ENCODE peak calls at places on chromosomes 16 and 17, in nine cellular contexts. One of them, this sample, is unnamed.

GRCh38 chr16:66605177-66605999 is 884 bp downstream of the CMTM3 start:
- DNase-seq in tibial nerve: peak
- DNase-seq in T-helper 1 cell: peak
- DNase-seq in activated CD8-positive, alpha-beta T cell treated with anti-CD3 and anti-CD28 coated beads, Interleukin-2, amount 10 ng/mL, durations not matched to agents 7 days and 5 days: peak
- DNase-seq in Kasumi-1: peak
- DNase-seq in occipital lobe: no peak
- DNase-seq in right cardiac atrium: peak
- DNase-seq in stimulated activated CD4-positive, alpha-beta T cell treated with anti-CD3 and anti-CD28 coated beads, Interleukin-4, amount 100 ng/mL, for 4 hours: peak
- DNase-seq in activated CD4-positive, CD25-positive, alpha-beta regulatory T cell treated with anti-CD3 and anti-CD28 coated beads, Interleukin-2, amount 50 U/mL, for 16 hours: no peak
- DNase-seq in this sample: no peak

GRCh38 chr17:78127240-78127887 is 1.2 kb downstream of the TMC6 start:
- DNase-seq in activated CD4-positive, CD25-positive, alpha-beta regulatory T cell treated with anti-CD3 and anti-CD28 coated beads, Interleukin-2, amount 50 U/mL, for 16 hours: no peak
- DNase-seq in activated CD8-positive, alpha-beta T cell treated with anti-CD3 and anti-CD28 coated beads, Interleukin-2, amount 10 ng/mL, durations not matched to agents 7 days and 5 days: peak
- DNase-seq in occipital lobe: peak
- DNase-seq in Kasumi-1: peak
- DNase-seq in tibial nerve: peak
- DNase-seq in stimulated activated CD4-positive, alpha-beta T cell treated with anti-CD3 and anti-CD28 coated beads, Interleukin-4, amount 100 ng/mL, for 4 hours: peak
- DNase-seq in right cardiac atrium: peak
- DNase-seq in T-helper 1 cell: peak
- DNase-seq in this sample: no peak

GRCh38 chr17:46772879-46773620 is 45.4 kb downstream of the WNT3 start:
- DNase-seq in Kasumi-1: peak
- DNase-seq in stimulated activated CD4-positive, alpha-beta T cell treated with anti-CD3 and anti-CD28 coated beads, Interleukin-4, amount 100 ng/mL, for 4 hours: no peak
- DNase-seq in T-helper 1 cell: no peak
- DNase-seq in activated CD8-positive, alpha-beta T cell treated with anti-CD3 and anti-CD28 coated beads, Interleukin-2, amount 10 ng/mL, durations not matched to agents 7 days and 5 days: peak
- DNase-seq in occipital lobe: no peak
- DNase-seq in tibial nerve: no peak
- DNase-seq in right cardiac atrium: no peak
- DNase-seq in activated CD4-positive, CD25-positive, alpha-beta regulatory T cell treated with anti-CD3 and anti-CD28 coated beads, Interleukin-2, amount 50 U/mL, for 16 hours: no peak
- DNase-seq in this sample: no peak

GRCh38 chr16:28531777-28532744 is 6.7 kb downstream of the NUPR1 start:
- DNase-seq in T-helper 1 cell: no peak
- DNase-seq in tibial nerve: peak
- DNase-seq in right cardiac atrium: peak
- DNase-seq in Kasumi-1: no peak
- DNase-seq in stimulated activated CD4-positive, alpha-beta T cell treated with anti-CD3 and anti-CD28 coated beads, Interleukin-4, amount 100 ng/mL, for 4 hours: no peak
- DNase-seq in activated CD8-positive, alpha-beta T cell treated with anti-CD3 and anti-CD28 coated beads, Interleukin-2, amount 10 ng/mL, durations not matched to agents 7 days and 5 days: no peak
- DNase-seq in occipital lobe: no peak
- DNase-seq in activated CD4-positive, CD25-positive, alpha-beta regulatory T cell treated with anti-CD3 and anti-CD28 coated beads, Interleukin-2, amount 50 U/mL, for 16 hours: no peak
- DNase-seq in this sample: no peak

GRCh38 chr17:21379080-21379711 is 3.0 kb downstream of the KCNJ12 start:
- DNase-seq in occipital lobe: no peak
- DNase-seq in stimulated activated CD4-positive, alpha-beta T cell treated with anti-CD3 and anti-CD28 coated beads, Interleukin-4, amount 100 ng/mL, for 4 hours: no peak
- DNase-seq in activated CD8-positive, alpha-beta T cell treated with anti-CD3 and anti-CD28 coated beads, Interleukin-2, amount 10 ng/mL, durations not matched to agents 7 days and 5 days: no peak
- DNase-seq in activated CD4-positive, CD25-positive, alpha-beta regulatory T cell treated with anti-CD3 and anti-CD28 coated beads, Interleukin-2, amount 50 U/mL, for 16 hours: no peak
- DNase-seq in T-helper 1 cell: no peak
- DNase-seq in Kasumi-1: no peak
- DNase-seq in tibial nerve: no peak
- DNase-seq in right cardiac atrium: peak
- DNase-seq in this sample: no peak

GRCh38 chr16:12057276-12057675 is 80.7 kb downstream of the SNX29 start:
- DNase-seq in T-helper 1 cell: no peak
- DNase-seq in Kasumi-1: no peak
- DNase-seq in activated CD4-positive, CD25-positive, alpha-beta regulatory T cell treated with anti-CD3 and anti-CD28 coated beads, Interleukin-2, amount 50 U/mL, for 16 hours: no peak
- DNase-seq in occipital lobe: no peak
- DNase-seq in stimulated activated CD4-positive, alpha-beta T cell treated with anti-CD3 and anti-CD28 coated beads, Interleukin-4, amount 100 ng/mL, for 4 hours: no peak
- DNase-seq in tibial nerve: no peak
- DNase-seq in activated CD8-positive, alpha-beta T cell treated with anti-CD3 and anti-CD28 coated beads, Interleukin-2, amount 10 ng/mL, durations not matched to agents 7 days and 5 days: no peak
- DNase-seq in right cardiac atrium: no peak
- DNase-seq in this sample: no peak

GRCh38 chr17:78253946-78254672 is 22.7 kb downstream of the TMEM235 start:
- DNase-seq in T-helper 1 cell: peak
- DNase-seq in occipital lobe: peak
- DNase-seq in activated CD8-positive, alpha-beta T cell treated with anti-CD3 and anti-CD28 coated beads, Interleukin-2, amount 10 ng/mL, durations not matched to agents 7 days and 5 days: peak
- DNase-seq in Kasumi-1: peak
- DNase-seq in stimulated activated CD4-positive, alpha-beta T cell treated with anti-CD3 and anti-CD28 coated beads, Interleukin-4, amount 100 ng/mL, for 4 hours: peak
- DNase-seq in activated CD4-positive, CD25-positive, alpha-beta regulatory T cell treated with anti-CD3 and anti-CD28 coated beads, Interleukin-2, amount 50 U/mL, for 16 hours: peak
- DNase-seq in tibial nerve: peak
- DNase-seq in right cardiac atrium: peak
- DNase-seq in this sample: peak

GRCh38 chr17:8186787-8187516 is 3.0 kb downstream of the BORCS6 start:
- DNase-seq in occipital lobe: peak
- DNase-seq in right cardiac atrium: peak
- DNase-seq in stimulated activated CD4-positive, alpha-beta T cell treated with anti-CD3 and anti-CD28 coated beads, Interleukin-4, amount 100 ng/mL, for 4 hours: peak
- DNase-seq in tibial nerve: peak
- DNase-seq in Kasumi-1: peak
- DNase-seq in activated CD4-positive, CD25-positive, alpha-beta regulatory T cell treated with anti-CD3 and anti-CD28 coated beads, Interleukin-2, amount 50 U/mL, for 16 hours: peak
- DNase-seq in activated CD8-positive, alpha-beta T cell treated with anti-CD3 and anti-CD28 coated beads, Interleukin-2, amount 10 ng/mL, durations not matched to agents 7 days and 5 days: peak
- DNase-seq in T-helper 1 cell: peak
- DNase-seq in this sample: peak

GRCh38 chr17:27543958-27544349 is 87.0 kb upstream of the LGALS9 start:
- DNase-seq in tibial nerve: no peak
- DNase-seq in activated CD4-positive, CD25-positive, alpha-beta regulatory T cell treated with anti-CD3 and anti-CD28 coated beads, Interleukin-2, amount 50 U/mL, for 16 hours: no peak
- DNase-seq in right cardiac atrium: no peak
- DNase-seq in Kasumi-1: no peak
- DNase-seq in occipital lobe: no peak
- DNase-seq in stimulated activated CD4-positive, alpha-beta T cell treated with anti-CD3 and anti-CD28 coated beads, Interleukin-4, amount 100 ng/mL, for 4 hours: no peak
- DNase-seq in activated CD8-positive, alpha-beta T cell treated with anti-CD3 and anti-CD28 coated beads, Interleukin-2, amount 10 ng/mL, durations not matched to agents 7 days and 5 days: no peak
- DNase-seq in T-helper 1 cell: no peak
- DNase-seq in this sample: no peak

GRCh38 chr16:10609410-10609774 is 29.0 kb upstream of the EMP2 start:
- DNase-seq in activated CD8-positive, alpha-beta T cell treated with anti-CD3 and anti-CD28 coated beads, Interleukin-2, amount 10 ng/mL, durations not matched to agents 7 days and 5 days: no peak
- DNase-seq in Kasumi-1: no peak
- DNase-seq in occipital lobe: no peak
- DNase-seq in tibial nerve: no peak
- DNase-seq in stimulated activated CD4-positive, alpha-beta T cell treated with anti-CD3 and anti-CD28 coated beads, Interleukin-4, amount 100 ng/mL, for 4 hours: no peak
- DNase-seq in T-helper 1 cell: no peak
- DNase-seq in activated CD4-positive, CD25-positive, alpha-beta regulatory T cell treated with anti-CD3 and anti-CD28 coated beads, Interleukin-2, amount 50 U/mL, for 16 hours: no peak
- DNase-seq in right cardiac atrium: no peak
- DNase-seq in this sample: no peak

GRCh38 chr17:31663576-31663975 is 195.5 kb downstream of the COPRS start:
- DNase-seq in Kasumi-1: no peak
- DNase-seq in activated CD8-positive, alpha-beta T cell treated with anti-CD3 and anti-CD28 coated beads, Interleukin-2, amount 10 ng/mL, durations not matched to agents 7 days and 5 days: no peak
- DNase-seq in stimulated activated CD4-positive, alpha-beta T cell treated with anti-CD3 and anti-CD28 coated beads, Interleukin-4, amount 100 ng/mL, for 4 hours: no peak
- DNase-seq in activated CD4-positive, CD25-positive, alpha-beta regulatory T cell treated with anti-CD3 and anti-CD28 coated beads, Interleukin-2, amount 50 U/mL, for 16 hours: no peak
- DNase-seq in occipital lobe: no peak
- DNase-seq in T-helper 1 cell: no peak
- DNase-seq in tibial nerve: no peak
- DNase-seq in right cardiac atrium: no peak
- DNase-seq in this sample: no peak

GRCh38 chr16:80063028-80063767 is 462.7 kb upstream of the MAF start:
- DNase-seq in activated CD4-positive, CD25-positive, alpha-beta regulatory T cell treated with anti-CD3 and anti-CD28 coated beads, Interleukin-2, amount 50 U/mL, for 16 hours: no peak
- DNase-seq in right cardiac atrium: no peak
- DNase-seq in Kasumi-1: no peak
- DNase-seq in stimulated activated CD4-positive, alpha-beta T cell treated with anti-CD3 and anti-CD28 coated beads, Interleukin-4, amount 100 ng/mL, for 4 hours: no peak
- DNase-seq in occipital lobe: no peak
- DNase-seq in activated CD8-positive, alpha-beta T cell treated with anti-CD3 and anti-CD28 coated beads, Interleukin-2, amount 10 ng/mL, durations not matched to agents 7 days and 5 days: no peak
- DNase-seq in T-helper 1 cell: no peak
- DNase-seq in tibial nerve: no peak
- DNase-seq in this sample: no peak

GRCh38 chr16:7313170-7313569 is 19.5 kb upstream of the RBFOX1 start:
- DNase-seq in T-helper 1 cell: no peak
- DNase-seq in stimulated activated CD4-positive, alpha-beta T cell treated with anti-CD3 and anti-CD28 coated beads, Interleukin-4, amount 100 ng/mL, for 4 hours: no peak
- DNase-seq in activated CD4-positive, CD25-positive, alpha-beta regulatory T cell treated with anti-CD3 and anti-CD28 coated beads, Interleukin-2, amount 50 U/mL, for 16 hours: no peak
- DNase-seq in Kasumi-1: no peak
- DNase-seq in right cardiac atrium: no peak
- DNase-seq in tibial nerve: peak
- DNase-seq in occipital lobe: no peak
- DNase-seq in activated CD8-positive, alpha-beta T cell treated with anti-CD3 and anti-CD28 coated beads, Interleukin-2, amount 10 ng/mL, durations not matched to agents 7 days and 5 days: no peak
- DNase-seq in this sample: no peak

GRCh38 chr16:70680495-70681381 is 5.1 kb downstream of the MTSS2 start:
- DNase-seq in stimulated activated CD4-positive, alpha-beta T cell treated with anti-CD3 and anti-CD28 coated beads, Interleukin-4, amount 100 ng/mL, for 4 hours: no peak
- DNase-seq in right cardiac atrium: peak
- DNase-seq in tibial nerve: no peak
- DNase-seq in occipital lobe: no peak
- DNase-seq in T-helper 1 cell: no peak
- DNase-seq in activated CD8-positive, alpha-beta T cell treated with anti-CD3 and anti-CD28 coated beads, Interleukin-2, amount 10 ng/mL, durations not matched to agents 7 days and 5 days: no peak
- DNase-seq in Kasumi-1: no peak
- DNase-seq in activated CD4-positive, CD25-positive, alpha-beta regulatory T cell treated with anti-CD3 and anti-CD28 coated beads, Interleukin-2, amount 50 U/mL, for 16 hours: no peak
- DNase-seq in this sample: no peak

GRCh38 chr17:42980766-42981397 is 517 bp downstream of the RUNDC1 start:
- DNase-seq in tibial nerve: no peak
- DNase-seq in stimulated activated CD4-positive, alpha-beta T cell treated with anti-CD3 and anti-CD28 coated beads, Interleukin-4, amount 100 ng/mL, for 4 hours: peak
- DNase-seq in T-helper 1 cell: peak
- DNase-seq in Kasumi-1: peak
- DNase-seq in activated CD4-positive, CD25-positive, alpha-beta regulatory T cell treated with anti-CD3 and anti-CD28 coated beads, Interleukin-2, amount 50 U/mL, for 16 hours: peak
- DNase-seq in right cardiac atrium: peak
- DNase-seq in activated CD8-positive, alpha-beta T cell treated with anti-CD3 and anti-CD28 coated beads, Interleukin-2, amount 10 ng/mL, durations not matched to agents 7 days and 5 days: peak
- DNase-seq in occipital lobe: no peak
- DNase-seq in this sample: no peak

GRCh38 chr17:8702996-8703395 is 41.6 kb downstream of the CCDC42 start:
- DNase-seq in activated CD8-positive, alpha-beta T cell treated with anti-CD3 and anti-CD28 coated beads, Interleukin-2, amount 10 ng/mL, durations not matched to agents 7 days and 5 days: no peak
- DNase-seq in right cardiac atrium: no peak
- DNase-seq in Kasumi-1: no peak
- DNase-seq in tibial nerve: no peak
- DNase-seq in occipital lobe: no peak
- DNase-seq in T-helper 1 cell: no peak
- DNase-seq in activated CD4-positive, CD25-positive, alpha-beta regulatory T cell treated with anti-CD3 and anti-CD28 coated beads, Interleukin-2, amount 50 U/mL, for 16 hours: no peak
- DNase-seq in stimulated activated CD4-positive, alpha-beta T cell treated with anti-CD3 and anti-CD28 coated beads, Interleukin-4, amount 100 ng/mL, for 4 hours: no peak
- DNase-seq in this sample: no peak

GRCh38 chr16:56424791-56425438 is 430 bp downstream of the AMFR start:
- DNase-seq in activated CD4-positive, CD25-positive, alpha-beta regulatory T cell treated with anti-CD3 and anti-CD28 coated beads, Interleukin-2, amount 50 U/mL, for 16 hours: no peak
- DNase-seq in T-helper 1 cell: peak
- DNase-seq in Kasumi-1: no peak
- DNase-seq in activated CD8-positive, alpha-beta T cell treated with anti-CD3 and anti-CD28 coated beads, Interleukin-2, amount 10 ng/mL, durations not matched to agents 7 days and 5 days: peak
- DNase-seq in tibial nerve: peak
- DNase-seq in right cardiac atrium: peak
- DNase-seq in stimulated activated CD4-positive, alpha-beta T cell treated with anti-CD3 and anti-CD28 coated beads, Interleukin-4, amount 100 ng/mL, for 4 hours: peak
- DNase-seq in occipital lobe: peak
- DNase-seq in this sample: no peak